ENCODE peak calls at places on chromosome 4, in four cellular contexts. M is SK-MEL-5; G is stimulated activated naive CD8-positive, alpha-beta T cell treated with anti-CD3 and anti-CD28 coated beads, Interleukin-15, Interleukin-2, amounts not matched to agents 100 U/mL and 50 U/mL, for 24 hours; U is NCI-H2081. I is an unnamed sample.

GRCh38 chr4:61245321-61245720 is 45.2 kb downstream of the ADGRL3 start:
- DNase-seq in G (no peak), U (no peak), M (no peak), I (no peak)

GRCh38 chr4:3407930-3408792 is 33.6 kb upstream of the HGFAC start:
- DNase-seq in M (no peak), U (no peak), G (no peak), I (no peak)

GRCh38 chr4:26020083-26020668 is 106.2 kb downstream of the SMIM20 start:
- DNase-seq in G (peak; percentile 19), U (no peak), M (no peak), I (no peak)

GRCh38 chr4:42348692-42349091 is 48.6 kb upstream of the SHISA3 start:
- DNase-seq in M (no peak), G (no peak), U (no peak), I (no peak)

GRCh38 chr4:82748176-82748575 is 50.4 kb downstream of the SCD5 start:
- DNase-seq in U (no peak), G (no peak), M (no peak), I (no peak)

GRCh38 chr4:6383929-6384328 is 88.5 kb downstream of the PPP2R2C start:
- DNase-seq in M (no peak), U (no peak), G (no peak), I (no peak)

GRCh38 chr4:159444668-159445067 is 341.8 kb downstream of the RAPGEF2 start:
- DNase-seq in G (no peak), U (no peak), M (peak; percentile 42), I (no peak)

GRCh38 chr4:176949022-176949421 is 156.3 kb upstream of the VEGFC start:
- DNase-seq in G (no peak), M (no peak), U (no peak), I (no peak)

GRCh38 chr4:119189638-119190037 is 22.9 kb upstream of the USP53 start:
- DNase-seq in M (no peak), G (no peak), U (no peak), I (no peak)

GRCh38 chr4:1452431-1453051 is 46.3 kb upstream of the NKX1-1 start:
- DNase-seq in M (no peak), G (no peak), U (no peak), I (no peak)

GRCh38 chr4:139550724-139551429 is 5.1 kb downstream of the SETD7 start:
- DNase-seq in M (no peak), G (no peak), U (no peak), I (no peak)

I was measured in effector memory CD4-positive, alpha-beta T cell.